ENCODE peak calls at places on chromosome 4, in four cellular contexts. One of them, this sample, is unnamed. For H3K4me1, the result is how much of the 10 kb centered on the place peaks cover.

GRCh38 chr4:40592034-40592433 is 37.6 kb downstream of the RBM47 start:
- DNase-seq in A549: no peak
- DNase-seq in H1: no peak
- DNase-seq in endothelial cell of umbilical vein: no peak
- DNase-seq in this sample: no peak

GRCh38 chr4:76732246-76732645 is 165.7 kb downstream of the SOWAHB start:
- DNase-seq in A549: no peak
- DNase-seq in H1: no peak
- DNase-seq in endothelial cell of umbilical vein: no peak
- DNase-seq in this sample: no peak

GRCh38 chr4:99875073-99875472 is 19.2 kb downstream of the LAMTOR3 start:
- DNase-seq in A549: no peak
- DNase-seq in H1: no peak
- DNase-seq in endothelial cell of umbilical vein: no peak
- DNase-seq in this sample: no peak

GRCh38 chr4:189265515-189265914 is 675.2 kb upstream of the FRG1 start:
- DNase-seq in A549: no peak
- DNase-seq in H1: no peak
- DNase-seq in endothelial cell of umbilical vein: no peak
- DNase-seq in this sample: peak

GRCh38 chr4:48557478-48557877 is 67.4 kb downstream of the ZAR1 start:
- DNase-seq in A549: peak
- DNase-seq in H1: no peak
- DNase-seq in endothelial cell of umbilical vein: no peak
- DNase-seq in this sample: peak

GRCh38 chr4:17702666-17703065 is 78.8 kb downstream of the FAM184B start:
- DNase-seq in A549: no peak
- DNase-seq in H1: no peak
- DNase-seq in endothelial cell of umbilical vein: no peak
- DNase-seq in this sample: no peak

GRCh38 chr4:2837904-2838496 is 5.6 kb upstream of the ADD1 start:
- DNase-seq in A549: no peak
- DNase-seq in H1: no peak
- DNase-seq in endothelial cell of umbilical vein: peak
- DNase-seq in this sample: no peak

GRCh38 chr4:72112514-72113156 is 80.8 kb downstream of the NPFFR2 start:
- DNase-seq in A549: peak
- DNase-seq in H1: no peak
- DNase-seq in endothelial cell of umbilical vein: peak
- DNase-seq in this sample: peak

GRCh38 chr4:75660491-75660890 is 12.7 kb downstream of the G3BP2 start:
- DNase-seq in A549: no peak
- DNase-seq in H1: no peak
- DNase-seq in endothelial cell of umbilical vein: no peak
- DNase-seq in this sample: no peak

GRCh38 chr4:39812500-39812899 is 114.6 kb downstream of the UBE2K start:
- DNase-seq in A549: no peak
- DNase-seq in H1: no peak
- DNase-seq in endothelial cell of umbilical vein: no peak
- DNase-seq in this sample: no peak

GRCh38 chr4:94165256-94165655 is 42.4 kb upstream of the SMARCAD1 start:
- DNase-seq in A549: no peak
- DNase-seq in H1: no peak
- DNase-seq in endothelial cell of umbilical vein: no peak
- DNase-seq in this sample: no peak

GRCh38 chr4:19486400-19486799 is 765.3 kb upstream of the SLIT2 start:
- DNase-seq in A549: no peak
- DNase-seq in H1: no peak
- DNase-seq in endothelial cell of umbilical vein: peak
- DNase-seq in this sample: no peak

GRCh38 chr4:56742080-56742871 is 61.2 kb upstream of the HOPX start:
- DNase-seq in A549: no peak
- DNase-seq in H1: no peak
- DNase-seq in endothelial cell of umbilical vein: no peak
- DNase-seq in this sample: no peak

GRCh38 chr4:172830295-172830764 is 338.3 kb upstream of the GALNT7 start:
- DNase-seq in A549: peak
- DNase-seq in H1: no peak
- DNase-seq in endothelial cell of umbilical vein: peak
- DNase-seq in this sample: peak

GRCh38 chr4:15765910-15766703 is 12.0 kb upstream of the CD38 start:
- DNase-seq in A549: no peak
- DNase-seq in H1: no peak
- DNase-seq in endothelial cell of umbilical vein: no peak
- DNase-seq in this sample: no peak

GRCh38 chr4:10173754-10174749 is 57.5 kb upstream of the WDR1 start:
- DNase-seq in A549: no peak
- DNase-seq in H1: no peak
- DNase-seq in endothelial cell of umbilical vein: no peak
- DNase-seq in this sample: no peak

GRCh38 chr4:32789026-32789608 is 2068.9 kb downstream of the PCDH7 start:
- DNase-seq in A549: no peak
- DNase-seq in H1: no peak
- DNase-seq in endothelial cell of umbilical vein: no peak
- DNase-seq in this sample: no peak

GRCh38 chr4:41307633-41308032 is 50.9 kb downstream of the UCHL1 start:
- DNase-seq in A549: no peak
- DNase-seq in H1: no peak
- DNase-seq in endothelial cell of umbilical vein: peak
- DNase-seq in this sample: no peak

GRCh38 chr4:56348582-56348981 is 38.7 kb downstream of the AASDH start:
- DNase-seq in A549: no peak
- DNase-seq in H1: no peak
- DNase-seq in endothelial cell of umbilical vein: no peak
- DNase-seq in this sample: no peak

GRCh38 chr4:170400346-170400745 is 310.6 kb upstream of the AADAT start:
- DNase-seq in A549: no peak
- DNase-seq in H1: no peak
- DNase-seq in endothelial cell of umbilical vein: no peak
- DNase-seq in this sample: no peak

DNA sequence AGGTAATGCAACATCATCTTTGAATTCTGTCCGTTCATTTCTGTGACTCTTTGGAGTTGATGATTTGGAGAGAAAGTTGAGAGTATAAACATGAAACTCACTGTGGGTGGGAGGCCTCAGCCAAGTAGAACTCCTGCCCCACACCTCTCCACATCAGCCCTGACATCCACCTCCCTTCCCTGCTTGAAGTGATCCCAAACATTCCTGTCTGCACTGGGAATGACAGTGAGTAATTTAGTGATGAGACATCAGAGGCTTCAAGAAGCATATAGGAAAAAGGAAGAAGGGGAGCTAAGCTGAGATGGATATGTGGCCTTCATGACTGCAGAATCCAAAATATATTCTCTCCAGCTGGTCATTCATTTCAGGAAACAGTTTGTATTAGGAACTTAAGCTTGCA is 151.8 kb downstream of the SPATA18 start:
- DNase-seq in A549: no peak
- DNase-seq in H1: no peak
- DNase-seq in endothelial cell of umbilical vein: no peak
- DNase-seq in this sample: no peak
- H3K4me1 ChIP-seq in A549: under half
- H3K4me1 ChIP-seq in H1: under half
- H3K4me1 ChIP-seq in endothelial cell of umbilical vein: under half
- H3K4me1 ChIP-seq in this sample: under half

GRCh38 chr4:150002561-150002960 is 75.7 kb upstream of the DCLK2 start:
- DNase-seq in A549: peak
- DNase-seq in H1: no peak
- DNase-seq in endothelial cell of umbilical vein: peak
- DNase-seq in this sample: no peak

GRCh38 chr4:150001815-150002214 is 76.4 kb upstream of the DCLK2 start:
- DNase-seq in A549: peak
- DNase-seq in H1: no peak
- DNase-seq in endothelial cell of umbilical vein: no peak
- DNase-seq in this sample: no peak

GRCh38 chr4:149995134-149995756 is 83.0 kb upstream of the DCLK2 start:
- DNase-seq in A549: no peak
- DNase-seq in H1: no peak
- DNase-seq in endothelial cell of umbilical vein: no peak
- DNase-seq in this sample: no peak

GRCh38 chr4:149997881-149998421 is 80.3 kb upstream of the DCLK2 start:
- DNase-seq in A549: peak
- DNase-seq in H1: no peak
- DNase-seq in endothelial cell of umbilical vein: peak
- DNase-seq in this sample: peak

GRCh38 chr4:149999485-150000074 is 78.7 kb upstream of the DCLK2 start:
- DNase-seq in A549: peak
- DNase-seq in H1: no peak
- DNase-seq in endothelial cell of umbilical vein: peak
- DNase-seq in this sample: peak
- TF ChIP-seq JUN in A549: no peak
- TF ChIP-seq JUN in H1: no peak
- TF ChIP-seq JUN in endothelial cell of umbilical vein: no peak
- TF ChIP-seq JUN in this sample: no peak

GRCh38 chr4:85703098-85703497 is 228.1 kb downstream of the ARHGAP24 start:
- DNase-seq in A549: no peak
- DNase-seq in H1: no peak
- DNase-seq in endothelial cell of umbilical vein: no peak
- DNase-seq in this sample: no peak
- H3K4me1 ChIP-seq in A549: under half
- H3K4me1 ChIP-seq in H1: under half
- H3K4me1 ChIP-seq in endothelial cell of umbilical vein: under half
- H3K4me1 ChIP-seq in this sample: under half

DNA sequence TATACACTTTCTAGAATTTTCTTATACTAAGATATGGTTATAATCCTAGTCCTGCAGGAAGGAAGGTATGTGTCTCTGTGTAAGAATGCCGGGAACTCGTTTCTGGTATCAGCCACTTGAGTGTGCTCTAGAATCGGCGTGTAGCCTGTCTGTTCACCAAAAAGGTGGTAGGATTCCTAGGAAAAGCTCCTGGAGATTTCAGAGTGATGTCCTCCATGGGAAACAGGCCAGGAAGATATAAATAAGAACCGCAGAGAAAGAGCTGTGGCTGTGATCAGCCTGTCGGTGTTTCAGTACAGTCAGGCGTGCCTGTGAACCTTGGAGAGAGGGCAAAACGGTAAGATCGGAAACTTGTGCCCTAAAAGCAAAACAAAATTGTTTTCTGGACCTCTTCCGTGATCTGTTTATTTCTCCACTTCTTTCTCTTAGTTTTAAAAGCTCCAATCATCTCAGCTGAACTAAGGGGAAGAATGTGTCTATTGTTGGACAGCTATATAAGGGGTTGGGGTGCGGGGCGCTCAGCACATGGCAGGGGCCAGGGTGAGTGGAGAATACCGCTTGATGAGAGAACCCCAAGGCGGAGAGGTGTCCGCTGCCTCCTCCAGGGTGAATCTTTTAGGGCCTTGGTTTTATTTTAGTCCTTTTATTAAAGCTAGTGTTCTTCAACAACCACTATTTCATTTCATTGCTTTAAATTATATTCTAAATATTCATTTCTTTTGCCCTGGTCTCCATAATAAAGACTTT is 303.8 kb upstream of the TENM3 start:
- DNase-seq in A549: peak
- DNase-seq in H1: no peak
- DNase-seq in endothelial cell of umbilical vein: no peak
- DNase-seq in this sample: no peak
- TF ChIP-seq JUN in A549: no peak
- TF ChIP-seq JUN in H1: no peak
- TF ChIP-seq JUN in endothelial cell of umbilical vein: no peak
- TF ChIP-seq JUN in this sample: no peak

GRCh38 chr4:122836941-122837340 is 10.3 kb downstream of the FGF2 start:
- DNase-seq in A549: peak
- DNase-seq in H1: no peak
- DNase-seq in endothelial cell of umbilical vein: peak
- DNase-seq in this sample: no peak

GRCh38 chr4:122831515-122832196 is 5.0 kb downstream of the FGF2 start:
- DNase-seq in A549: no peak
- DNase-seq in H1: no peak
- DNase-seq in endothelial cell of umbilical vein: no peak
- DNase-seq in this sample: no peak

GRCh38 chr4:122830392-122831095 is 3.9 kb downstream of the FGF2 start:
- DNase-seq in A549: no peak
- DNase-seq in H1: no peak
- DNase-seq in endothelial cell of umbilical vein: no peak
- DNase-seq in this sample: no peak

GRCh38 chr4:122833999-122834398 is 7.4 kb downstream of the FGF2 start:
- DNase-seq in A549: no peak
- DNase-seq in H1: peak
- DNase-seq in endothelial cell of umbilical vein: peak
- DNase-seq in this sample: peak

DNA sequence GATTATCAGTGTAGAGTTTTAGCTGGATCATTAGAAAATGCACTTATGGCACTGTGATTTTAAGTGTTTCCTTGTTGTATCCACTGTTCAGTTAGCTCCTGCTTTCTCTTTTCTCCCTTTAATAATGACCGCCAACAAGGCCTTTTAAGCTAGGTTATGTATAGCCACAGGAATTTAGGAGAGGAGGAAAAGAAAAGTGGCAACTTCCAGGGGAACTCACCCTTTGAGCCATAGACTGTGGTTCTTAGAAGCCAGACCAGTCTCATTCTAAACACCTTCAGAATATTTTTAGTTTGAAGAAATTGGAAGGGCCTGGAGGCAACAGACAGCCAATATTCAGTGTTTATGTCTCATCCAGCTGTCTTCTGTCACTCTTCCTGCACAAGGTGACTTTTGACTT is 6.1 kb downstream of the FGF2 start:
- DNase-seq in A549: no peak
- DNase-seq in H1: no peak
- DNase-seq in endothelial cell of umbilical vein: no peak
- DNase-seq in this sample: no peak
- H3K4me1 ChIP-seq in A549: half or more
- H3K4me1 ChIP-seq in H1: under half
- H3K4me1 ChIP-seq in endothelial cell of umbilical vein: under half
- H3K4me1 ChIP-seq in this sample: under half

GRCh38 chr4:25535278-25535677 is 120.4 kb upstream of the SLC34A2 start:
- DNase-seq in A549: no peak
- DNase-seq in H1: no peak
- DNase-seq in endothelial cell of umbilical vein: no peak
- DNase-seq in this sample: no peak
- TF ChIP-seq JUN in A549: no peak
- TF ChIP-seq JUN in H1: no peak
- TF ChIP-seq JUN in endothelial cell of umbilical vein: no peak
- TF ChIP-seq JUN in this sample: no peak

This sample was measured in K562.